ENCODE peak calls at places on chromosomes 16 and 17, in eight cellular contexts. I is GM10248; B is AG09309; C is brain microvascular endothelial cell; N is activated B cell treated with CpG ODN at 0.5 μM for 24 hours; G is CD8-positive, alpha-beta T cell; M is CD4-positive, alpha-beta T cell; H is HFFc6. X is an unnamed sample.

GRCh38 chr16:27748868-27749546 is 199.1 kb downstream of the KATNIP start:
- DNase-seq in I (peak), B (peak), N (no peak), M (no peak), C (peak), H (peak), G (peak), X (no peak)

GRCh38 chr17:15123593-15124590 is 141.2 kb downstream of the PMP22 start:
- DNase-seq in M (no peak), C (peak), N (no peak), B (peak), I (no peak), G (no peak), H (peak), X (no peak)

GRCh38 chr17:17859909-17860760 is 23.3 kb upstream of the SREBF1 start:
- DNase-seq in H (peak), G (peak), B (no peak), C (peak), N (peak), I (peak), M (peak), X (peak)

GRCh38 chr16:62068747-62069146 is 32.5 kb upstream of the CDH8 start:
- DNase-seq in N (no peak), M (no peak), B (no peak), G (no peak), H (no peak), I (peak), C (no peak), X (no peak)

GRCh38 chr17:69525920-69526841 is 111.7 kb downstream of the MAP2K6 start:
- DNase-seq in N (no peak), G (no peak), C (peak), M (no peak), B (no peak), I (peak), H (peak), X (no peak)

GRCh38 chr17:69729937-69730336 is 315.4 kb downstream of the MAP2K6 start:
- DNase-seq in C (no peak), H (peak), I (no peak), B (no peak), N (no peak), M (no peak), G (no peak), X (no peak)

GRCh38 chr17:40191237-40192208 is 14.3 kb downstream of the RAPGEFL1 start:
- DNase-seq in M (peak), B (no peak), H (peak), C (peak), I (peak), G (peak), N (peak), X (peak)

GRCh38 chr16:11053916-11054460 is 109.6 kb downstream of the CLEC16A start:
- DNase-seq in G (no peak), B (no peak), C (no peak), M (no peak), I (no peak), H (no peak), N (no peak), X (no peak)

GRCh38 chr17:82330322-82331239 is 3.0 kb downstream of the SECTM1 start:
- DNase-seq in C (no peak), I (no peak), H (no peak), M (no peak), N (no peak), B (no peak), G (no peak), X (no peak)

GRCh38 chr17:69448431-69449102 is 34.1 kb downstream of the MAP2K6 start:
- DNase-seq in N (no peak), M (no peak), B (no peak), G (no peak), H (no peak), I (no peak), C (no peak), X (no peak)

GRCh38 chr17:9974460-9975381 is 69.7 kb upstream of the RCVRN start:
- DNase-seq in N (no peak), I (no peak), G (no peak), H (no peak), B (no peak), M (no peak), C (no peak), X (no peak)

GRCh38 chr16:16107839-16108238 is 115.5 kb downstream of the ABCC6 start:
- DNase-seq in H (no peak), G (no peak), B (no peak), N (no peak), M (no peak), C (no peak), I (no peak), X (no peak)

GRCh38 chr16:87468550-87468949 is 24.3 kb downstream of the ZCCHC14 start:
- DNase-seq in N (no peak), C (no peak), G (no peak), I (no peak), H (no peak), B (no peak), M (no peak), X (no peak)

GRCh38 chr16:22217890-22218730 is 12.0 kb downstream of the EEF2K start:
- DNase-seq in M (no peak), G (no peak), C (no peak), N (peak), I (peak), B (no peak), H (no peak), X (no peak)

GRCh38 chr17:79981090-79981489 is 54.6 kb downstream of the TBC1D16 start:
- DNase-seq in I (no peak), N (no peak), B (no peak), G (no peak), H (no peak), M (no peak), C (no peak), X (no peak)

GRCh38 chr16:4945560-4946502 is 8.9 kb upstream of the PPL start:
- DNase-seq in M (no peak), H (peak), G (no peak), N (no peak), C (no peak), B (no peak), I (no peak), X (no peak)

GRCh38 chr17:76191891-76192290 is 48.4 kb downstream of the RNF157 start:
- DNase-seq in M (no peak), B (no peak), I (peak), N (no peak), H (no peak), C (no peak), G (no peak), X (no peak)

DNA sequence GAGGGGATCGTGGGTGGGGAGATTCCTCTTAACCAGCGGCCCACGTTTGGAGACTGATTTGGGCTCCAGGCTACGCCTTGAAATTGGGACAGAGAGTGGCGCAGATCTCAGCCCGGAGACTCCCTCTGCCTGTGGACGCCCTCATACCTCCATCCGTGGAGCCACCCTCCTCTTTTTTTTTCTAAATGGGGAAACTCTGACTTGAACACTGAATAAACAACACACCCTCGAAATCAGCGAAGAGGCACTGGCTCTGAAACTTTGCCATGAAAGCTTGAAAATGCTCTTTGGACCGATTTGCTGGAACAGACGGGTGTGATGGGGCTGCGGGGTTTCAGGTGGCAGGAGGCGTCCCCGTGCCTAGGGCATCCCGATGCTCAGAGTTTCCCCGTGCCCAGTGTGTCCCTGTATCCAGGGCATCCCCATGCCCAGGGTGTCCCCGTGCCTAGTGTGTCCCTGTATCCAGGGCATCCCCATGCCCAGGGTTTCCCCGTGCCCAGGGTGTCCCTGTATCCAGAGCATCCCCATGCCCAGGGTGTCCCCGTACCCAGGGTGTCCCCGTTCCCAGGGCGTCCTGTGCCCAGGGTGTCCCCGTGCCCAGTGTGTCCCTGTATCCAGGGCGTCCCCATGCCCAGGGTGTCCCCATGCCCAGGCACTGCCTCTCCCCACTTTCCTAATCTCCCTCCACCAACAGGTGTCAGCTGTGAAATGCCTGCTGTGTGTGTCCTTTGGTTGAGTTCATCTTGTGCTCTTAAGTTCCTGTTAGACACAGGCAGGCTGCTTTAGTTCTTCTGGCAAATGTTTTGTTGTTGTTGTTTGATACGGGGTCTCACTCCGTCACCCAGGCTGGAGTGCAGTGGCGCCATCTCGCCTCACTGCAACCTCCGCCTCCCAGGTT is 187.0 kb downstream of the SEC14L1 start:
- DNase-seq in M (no peak), N (no peak), C (no peak), I (no peak), G (no peak), H (no peak), B (no peak), X (peak)
- TF ChIP-seq CTCF in M (no peak), N (no peak), C (no peak), I (no peak), G (no peak), H (no peak), B (no peak), X (no peak)

DNA sequence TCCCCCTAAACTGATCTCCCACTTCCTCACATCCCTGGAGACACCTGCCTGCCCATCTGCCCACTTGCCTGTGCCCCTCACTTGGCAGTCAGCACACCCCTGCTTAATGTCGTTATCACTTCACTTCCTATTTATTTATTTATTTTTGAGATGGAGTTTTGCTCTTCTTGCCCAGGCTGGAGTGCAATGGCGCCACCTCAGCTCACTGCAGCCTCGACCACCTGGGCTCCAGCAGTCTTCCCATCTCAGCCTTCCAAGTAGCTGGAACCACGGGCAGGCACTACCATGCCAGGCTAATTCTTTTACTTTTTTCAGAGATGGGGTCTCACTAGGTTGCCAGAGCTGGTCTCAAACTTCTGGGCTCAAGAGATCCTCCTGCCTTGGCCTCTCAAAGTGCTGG is 23.5 kb upstream of the PHOSPHO1 start:
- DNase-seq in B (no peak), C (no peak), N (no peak), M (no peak), I (no peak), G (no peak), H (no peak), X (no peak)
- TF ChIP-seq CTCF in B (no peak), C (no peak), N (no peak), M (no peak), I (no peak), G (no peak), H (no peak), X (no peak)

DNA sequence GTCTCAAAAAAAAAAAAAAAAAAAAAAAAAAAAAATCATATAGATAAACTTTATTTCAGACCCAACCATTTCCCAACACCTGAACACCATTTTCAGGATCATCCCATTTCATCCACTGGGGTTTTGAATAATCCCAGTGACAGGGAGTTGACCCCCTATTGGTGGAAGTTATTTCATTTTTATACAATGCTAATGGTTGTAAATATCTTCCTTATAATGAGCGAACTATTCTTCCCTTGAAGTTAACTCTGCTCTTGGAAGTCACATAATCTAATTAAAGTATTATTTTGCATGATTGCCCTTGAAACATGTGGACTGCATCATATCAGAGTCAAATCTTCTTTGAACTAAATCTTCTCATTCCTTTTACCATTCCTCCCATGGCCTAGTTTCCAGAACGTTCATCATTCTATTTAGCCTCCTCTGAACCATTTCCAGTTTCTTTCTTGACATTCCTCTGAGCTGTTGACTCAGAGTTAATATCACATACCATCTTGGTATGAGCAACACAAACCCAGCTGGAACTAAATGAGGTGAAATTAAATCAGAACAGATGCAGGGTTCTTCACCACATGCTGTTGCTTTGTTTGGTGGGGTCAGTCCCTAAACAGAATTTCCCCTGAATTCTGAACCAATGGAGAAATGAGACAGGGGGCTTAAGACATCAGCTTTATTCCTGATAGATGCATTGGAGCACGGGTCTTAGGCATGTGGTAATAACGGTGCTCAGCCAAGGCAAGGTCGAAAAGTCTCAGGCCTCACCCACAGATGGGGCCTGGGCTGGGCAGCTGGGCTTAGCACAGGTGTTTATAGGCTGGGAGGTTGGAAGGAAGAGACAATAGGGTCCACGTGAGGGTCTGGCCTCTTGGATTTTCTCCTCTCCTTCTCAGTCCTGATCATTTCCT is 8.9 kb downstream of the HSD17B2 start:
- DNase-seq in N (no peak), C (peak), H (peak), G (no peak), B (peak), M (no peak), I (no peak), X (no peak)
- TF ChIP-seq CTCF in N (no peak), C (no peak), H (peak), G (no peak), B (no peak), M (no peak), I (no peak), X (no peak)

GRCh38 chr17:54891176-54891821 is 9.4 kb upstream of the TOM1L1 start:
- DNase-seq in N (no peak), C (peak), B (peak), H (peak), M (no peak), I (peak), G (no peak), X (no peak)
- TF ChIP-seq CTCF in N (no peak), C (peak), B (peak), H (peak), M (no peak), I (peak), G (no peak), X (no peak)